ENCODE peak calls at places on chromosomes 16 and 17, in four cellular contexts. S is HepG2, Y is GM12878, F is K562. R is an unnamed sample.

GRCh38 chr17:67043283-67043682 is 1.1 kb upstream of the CACNG1 start:
- DNase-seq in S (no peak), Y (no peak), F (no peak), R (no peak)

GRCh38 chr17:48603959-48604769 is 622 bp downstream of the HOXB6 start:
- DNase-seq in S (no peak), Y (no peak), F (peak; percentile 59), R (peak; percentile 88)

GRCh38 chr17:38879878-38880727 is 10.2 kb downstream of the LASP1 start:
- DNase-seq in S (no peak), Y (no peak), F (no peak), R (peak; percentile 87)

GRCh38 chr16:21083729-21084268 is 66.8 kb downstream of the DNAH3 start:
- DNase-seq in S (peak; percentile 64), Y (no peak), F (peak; percentile 67), R (peak; percentile 52)

GRCh38 chr16:50267651-50268050 is 1.3 kb downstream of the ADCY7 start:
- DNase-seq in S (no peak), Y (no peak), F (no peak), R (no peak)

GRCh38 chr17:37089998-37090397 is 141.2 kb downstream of the AATF start:
- DNase-seq in S (no peak), Y (peak; percentile 23), F (no peak), R (no peak)

GRCh38 chr16:86923656-86924055 is 345.3 kb downstream of the FOXL1 start:
- DNase-seq in S (no peak), Y (no peak), F (no peak), R (no peak)

GRCh38 chr16:3198334-3199072 is 10.5 kb downstream of the OR1F1 start:
- DNase-seq in S (peak; percentile 74), Y (no peak), F (no peak), R (no peak)

GRCh38 chr17:9467518-9467917 is 108.1 kb downstream of the STX8 start:
- DNase-seq in S (no peak), Y (no peak), F (peak; percentile 21), R (no peak)

GRCh38 chr17:50575581-50576210 is 15.2 kb downstream of the CACNA1G start:
- DNase-seq in S (no peak), Y (no peak), F (no peak), R (no peak)

GRCh38 chr17:72617557-72617956 is 474.9 kb downstream of the SLC39A11 start:
- DNase-seq in S (no peak), Y (no peak), F (no peak), R (no peak)

GRCh38 chr17:72614871-72615626 is 477.4 kb downstream of the SLC39A11 start:
- DNase-seq in S (peak; percentile 98), Y (no peak), F (no peak), R (peak; percentile 95)

GRCh38 chr17:72615627-72615991 is 476.9 kb downstream of the SLC39A11 start:
- DNase-seq in S (no peak), Y (no peak), F (no peak), R (no peak)

GRCh38 chr17:72618018-72618509 is 474.4 kb downstream of the SLC39A11 start:
- DNase-seq in S (peak; percentile 92), Y (no peak), F (peak; percentile 7), R (peak; percentile 43)

DNA sequence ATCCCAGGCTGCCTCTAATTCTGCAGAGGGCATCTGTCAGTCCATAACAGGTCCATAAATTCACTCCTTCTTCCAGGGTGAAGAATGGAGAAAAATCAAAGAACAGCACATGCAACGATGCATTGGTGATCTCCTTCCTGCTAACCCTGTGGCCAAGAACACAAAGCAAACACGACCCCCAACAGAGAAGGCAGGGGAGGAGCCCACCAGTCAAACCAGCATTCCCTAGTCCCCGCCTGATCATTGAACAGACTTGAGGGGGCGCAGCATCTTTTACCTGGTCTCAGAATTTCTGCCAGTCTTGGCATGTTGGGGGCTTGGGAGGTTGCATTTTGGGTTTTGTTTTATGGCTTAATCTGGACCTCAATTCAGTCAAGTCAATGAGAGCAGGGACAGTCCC is 476.0 kb downstream of the SLC39A11 start:
- DNase-seq in S (no peak), Y (no peak), F (no peak), R (no peak)
- TF ChIP-seq CHD4 in S (no peak), Y (no peak), F (no peak), R (no peak)

DNA sequence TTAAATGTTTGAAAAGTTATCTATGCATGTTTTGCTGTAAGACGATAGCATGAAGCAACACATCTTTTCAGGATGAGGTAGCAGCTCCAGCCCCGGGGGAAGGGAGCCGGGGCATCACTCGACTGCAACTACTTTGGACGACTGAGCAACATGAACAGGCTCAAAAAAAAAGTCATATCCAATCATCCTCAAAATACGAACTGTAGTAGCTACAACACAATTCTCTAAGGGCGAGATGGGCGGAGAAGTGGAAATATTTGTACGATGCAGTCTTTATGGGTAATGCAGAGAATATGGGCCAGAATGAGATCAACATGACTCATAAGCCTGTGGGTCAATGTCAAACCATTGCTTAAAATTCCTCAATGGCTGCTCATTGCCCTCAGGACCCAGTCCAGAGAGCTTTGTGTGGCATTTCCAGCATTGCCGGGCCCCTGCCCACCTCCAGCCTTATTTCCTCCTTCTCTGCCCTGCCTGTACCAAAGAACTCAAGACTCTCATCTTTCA is 17.7 kb upstream of the SMURF2 start:
- DNase-seq in S (peak; percentile 81), Y (no peak), F (no peak), R (peak; percentile 95)
- TF ChIP-seq USF2 in S (no peak), Y (no peak), F (no peak), R (no peak)

DNA sequence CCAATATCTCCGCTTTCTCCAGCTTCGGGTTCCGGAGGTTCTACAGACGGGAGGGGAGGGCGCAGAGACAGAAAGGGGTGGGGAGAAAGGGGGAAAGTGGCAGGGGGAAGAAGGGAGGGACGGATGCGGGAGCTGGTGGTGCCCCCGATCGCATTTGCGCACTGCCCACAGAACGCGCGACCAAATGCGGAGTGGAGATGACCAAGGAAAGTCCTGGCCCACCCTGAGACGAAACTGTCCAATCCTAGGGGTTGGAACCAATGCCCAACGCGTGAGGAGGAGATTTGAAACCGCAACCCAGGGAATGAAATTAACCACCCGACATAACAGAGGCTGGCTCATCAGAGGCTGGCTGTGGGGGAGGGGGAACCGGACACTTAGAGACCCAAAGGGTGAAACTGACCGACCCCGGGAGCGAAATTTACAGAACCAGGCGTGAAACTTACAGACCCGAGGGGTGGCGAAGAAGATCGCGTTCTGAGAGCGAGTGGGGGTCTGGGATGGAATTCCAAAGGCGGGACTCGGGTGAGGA is 1.4 kb downstream of the HES7 start:
- DNase-seq in S (no peak), Y (no peak), F (no peak), R (no peak)
- TF ChIP-seq CHD4 in S (no peak), Y (no peak), F (no peak), R (no peak)

GRCh38 chr17:2008332-2009126 is 16.6 kb downstream of the RTN4RL1 start:
- DNase-seq in S (no peak), Y (no peak), F (no peak), R (no peak)
- TF ChIP-seq USF2 in S (no peak), Y (no peak), F (no peak), R (no peak)

DNA sequence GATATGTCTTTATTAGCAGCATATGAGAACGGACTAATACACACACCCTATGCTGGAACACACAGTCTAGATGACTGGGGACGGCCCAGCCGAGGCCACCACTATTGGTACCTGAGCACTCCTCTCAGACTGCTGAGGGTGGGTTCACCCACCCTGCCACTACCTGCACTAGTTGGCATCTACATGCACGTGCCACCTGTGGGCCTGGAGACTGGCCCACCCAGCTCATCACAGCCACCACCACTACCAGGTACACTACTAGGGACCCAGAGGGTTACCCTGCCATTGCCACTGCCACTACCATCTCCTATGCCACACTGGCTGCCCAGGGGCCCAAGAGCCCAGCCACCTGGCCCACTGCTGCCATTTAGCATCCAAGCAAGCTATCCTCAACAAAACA is 32.5 kb downstream of the MEAK7 start:
- DNase-seq in S (no peak), Y (no peak), F (no peak), R (no peak)
- TF ChIP-seq CHD4 in S (no peak), Y (no peak), F (no peak), R (no peak)

GRCh38 chr17:77354721-77355455 is 214.1 kb downstream of the SEC14L1 start:
- DNase-seq in S (peak; percentile 93), Y (no peak), F (no peak), R (peak; percentile 65)

GRCh38 chr17:77353684-77354419 is 213.1 kb downstream of the SEC14L1 start:
- DNase-seq in S (no peak), Y (no peak), F (no peak), R (no peak)

GRCh38 chr17:77352441-77352840 is 211.7 kb downstream of the SEC14L1 start:
- DNase-seq in S (no peak), Y (no peak), F (no peak), R (no peak)

GRCh38 chr17:77354420-77354720 is 213.6 kb downstream of the SEC14L1 start:
- DNase-seq in S (no peak), Y (no peak), F (no peak), R (no peak)

GRCh38 chr17:77352996-77353395 is 212.2 kb downstream of the SEC14L1 start:
- DNase-seq in S (no peak), Y (no peak), F (no peak), R (no peak)
- TF ChIP-seq USF2 in S (no peak), Y (no peak), F (no peak), R (no peak)

GRCh38 chr16:9869776-9870175 is 312.5 kb downstream of the GRIN2A start:
- DNase-seq in S (no peak), Y (no peak), F (no peak), R (no peak)
- TF ChIP-seq CHD4 in S (no peak), Y (no peak), F (no peak), R (no peak)

DNA sequence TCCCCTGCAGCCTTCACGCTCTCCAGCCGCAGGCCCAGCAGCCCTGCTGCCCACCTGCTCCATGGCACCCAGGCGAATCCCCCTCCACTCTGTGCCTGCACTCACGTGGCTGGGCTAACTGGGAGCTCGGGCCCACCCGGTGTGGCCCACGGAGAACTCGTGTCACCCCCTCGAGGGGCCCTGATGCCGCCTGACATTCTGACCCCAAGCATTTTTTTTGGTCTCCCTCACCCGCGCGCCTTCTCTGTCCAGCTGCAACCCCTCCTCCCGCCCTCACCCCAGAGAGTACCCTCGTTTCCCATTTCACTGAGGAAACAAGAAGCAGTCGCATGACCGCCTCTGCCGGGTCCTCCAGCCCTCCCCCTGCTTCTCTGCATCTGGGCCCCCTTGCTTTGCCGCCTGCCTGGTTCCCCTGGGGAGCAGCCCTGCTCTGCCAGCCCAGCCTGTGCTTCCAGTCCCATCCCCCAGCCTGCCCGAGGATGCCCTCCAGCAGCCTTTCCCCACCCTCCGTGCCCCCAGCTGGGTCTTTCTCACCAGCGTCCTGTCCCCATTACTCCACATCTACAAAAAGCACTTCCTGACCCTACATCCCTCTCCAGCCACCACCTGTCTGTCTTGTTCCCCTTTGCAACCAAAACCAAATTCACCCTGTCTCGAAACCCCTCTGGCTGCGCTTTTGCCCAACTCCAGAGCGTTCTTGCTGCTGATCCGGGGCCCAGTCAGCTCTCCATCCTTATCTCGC is 146.3 kb upstream of the CHMP6 start:
- DNase-seq in S (no peak), Y (no peak), F (no peak), R (no peak)
- TF ChIP-seq USF2 in S (no peak), Y (no peak), F (no peak), R (no peak)

GRCh38 chr16:79169239-79169638 is 431.3 kb downstream of the MAF start:
- DNase-seq in S (no peak), Y (no peak), F (no peak), R (no peak)
- TF ChIP-seq CHD4 in S (no peak), Y (no peak), F (no peak), R (no peak)